ENCODE peak calls at places on chromosomes 2 and 18, in four cellular contexts. One of them, this sample, is unnamed.

GRCh38 chr2:143347303-143347702 is 218.1 kb downstream of the ARHGAP15 start:
- DNase-seq in NCI-H774: peak
- DNase-seq in adrenal gland: no peak
- DNase-seq in DMS79 treated with DMSO at 0.1 percent for 48 hours: no peak
- DNase-seq in this sample: peak

GRCh38 chr2:211453311-211453894 is 897.0 kb downstream of the CPS1 start:
- DNase-seq in NCI-H774: no peak
- DNase-seq in DMS79 treated with DMSO at 0.1 percent for 48 hours: no peak
- DNase-seq in adrenal gland: no peak
- DNase-seq in this sample: no peak

GRCh38 chr2:42238644-42239288 is 69.6 kb downstream of the EML4 start:
- DNase-seq in DMS79 treated with DMSO at 0.1 percent for 48 hours: peak
- DNase-seq in adrenal gland: peak
- DNase-seq in NCI-H774: peak
- DNase-seq in this sample: no peak

GRCh38 chr2:96685592-96686459 is 43.3 kb downstream of the FER1L5 start:
- DNase-seq in NCI-H774: peak
- DNase-seq in DMS79 treated with DMSO at 0.1 percent for 48 hours: peak
- DNase-seq in adrenal gland: no peak
- DNase-seq in this sample: no peak

GRCh38 chr2:12227941-12228608 is 481.6 kb downstream of the LPIN1 start:
- DNase-seq in NCI-H774: no peak
- DNase-seq in DMS79 treated with DMSO at 0.1 percent for 48 hours: no peak
- DNase-seq in adrenal gland: no peak
- DNase-seq in this sample: no peak

GRCh38 chr18:34600118-34600517 is 110.0 kb upstream of the DTNA start:
- DNase-seq in adrenal gland: no peak
- DNase-seq in DMS79 treated with DMSO at 0.1 percent for 48 hours: no peak
- DNase-seq in NCI-H774: no peak
- DNase-seq in this sample: no peak

GRCh38 chr2:99066602-99067001 is 74.9 kb upstream of the C2orf15 start:
- DNase-seq in adrenal gland: no peak
- DNase-seq in DMS79 treated with DMSO at 0.1 percent for 48 hours: peak
- DNase-seq in NCI-H774: peak
- DNase-seq in this sample: no peak

GRCh38 chr18:25594351-25594750 is 242.4 kb upstream of the ZNF521 start:
- DNase-seq in NCI-H774: no peak
- DNase-seq in DMS79 treated with DMSO at 0.1 percent for 48 hours: no peak
- DNase-seq in adrenal gland: peak
- DNase-seq in this sample: no peak

GRCh38 chr2:176484838-176485237 is 215.6 kb downstream of the MTX2 start:
- DNase-seq in adrenal gland: no peak
- DNase-seq in NCI-H774: no peak
- DNase-seq in DMS79 treated with DMSO at 0.1 percent for 48 hours: peak
- DNase-seq in this sample: no peak

GRCh38 chr2:162560291-162560690 is 216.4 kb downstream of the GCA start:
- DNase-seq in DMS79 treated with DMSO at 0.1 percent for 48 hours: no peak
- DNase-seq in NCI-H774: no peak
- DNase-seq in adrenal gland: no peak
- DNase-seq in this sample: no peak

GRCh38 chr2:240581811-240582210 is 4.7 kb upstream of the CAPN10 start:
- DNase-seq in adrenal gland: no peak
- DNase-seq in DMS79 treated with DMSO at 0.1 percent for 48 hours: no peak
- DNase-seq in NCI-H774: no peak
- DNase-seq in this sample: no peak

GRCh38 chr2:10957396-10957795 is 45.7 kb downstream of the KCNF1 start:
- DNase-seq in NCI-H774: no peak
- DNase-seq in adrenal gland: no peak
- DNase-seq in DMS79 treated with DMSO at 0.1 percent for 48 hours: no peak
- DNase-seq in this sample: no peak

GRCh38 chr2:66940082-66940481 is 457.1 kb upstream of the ETAA1 start:
- DNase-seq in adrenal gland: no peak
- DNase-seq in DMS79 treated with DMSO at 0.1 percent for 48 hours: no peak
- DNase-seq in NCI-H774: no peak
- DNase-seq in this sample: no peak

GRCh38 chr2:189581354-189582139 is 961 bp upstream of the SLC40A1 start:
- DNase-seq in DMS79 treated with DMSO at 0.1 percent for 48 hours: peak
- DNase-seq in adrenal gland: peak
- DNase-seq in NCI-H774: no peak
- DNase-seq in this sample: no peak

GRCh38 chr2:186125625-186126024 is 360.4 kb upstream of the ZC3H15 start:
- DNase-seq in adrenal gland: no peak
- DNase-seq in NCI-H774: no peak
- DNase-seq in DMS79 treated with DMSO at 0.1 percent for 48 hours: no peak
- DNase-seq in this sample: no peak

GRCh38 chr2:190627881-190628412 is 20.9 kb upstream of the NAB1 start:
- DNase-seq in adrenal gland: no peak
- DNase-seq in DMS79 treated with DMSO at 0.1 percent for 48 hours: peak
- DNase-seq in NCI-H774: no peak
- DNase-seq in this sample: no peak

GRCh38 chr2:85062565-85062964 is 70.6 kb upstream of the TCF7L1 start:
- DNase-seq in NCI-H774: no peak
- DNase-seq in DMS79 treated with DMSO at 0.1 percent for 48 hours: no peak
- DNase-seq in adrenal gland: no peak
- DNase-seq in this sample: no peak

GRCh38 chr2:30984141-30984540 is 154.1 kb downstream of the GALNT14 start:
- DNase-seq in adrenal gland: no peak
- DNase-seq in DMS79 treated with DMSO at 0.1 percent for 48 hours: no peak
- DNase-seq in NCI-H774: no peak
- DNase-seq in this sample: no peak

GRCh38 chr18:59298871-59299270 is 19.6 kb downstream of the CPLX4 start:
- DNase-seq in adrenal gland: no peak
- DNase-seq in NCI-H774: no peak
- DNase-seq in DMS79 treated with DMSO at 0.1 percent for 48 hours: no peak
- DNase-seq in this sample: no peak

GRCh38 chr2:6780765-6781274 is 84.9 kb downstream of the CMPK2 start:
- DNase-seq in adrenal gland: peak
- DNase-seq in NCI-H774: no peak
- DNase-seq in DMS79 treated with DMSO at 0.1 percent for 48 hours: peak
- DNase-seq in this sample: no peak

GRCh38 chr2:96887419-96888081 is 17.7 kb upstream of the SEMA4C start:
- DNase-seq in DMS79 treated with DMSO at 0.1 percent for 48 hours: no peak
- DNase-seq in NCI-H774: no peak
- DNase-seq in adrenal gland: no peak
- DNase-seq in this sample: no peak

GRCh38 chr2:55422876-55423275 is 3.2 kb upstream of the CCDC88A start:
- DNase-seq in adrenal gland: no peak
- DNase-seq in NCI-H774: no peak
- DNase-seq in DMS79 treated with DMSO at 0.1 percent for 48 hours: no peak
- DNase-seq in this sample: no peak

GRCh38 chr2:227466887-227467285 is 5.1 kb upstream of the AGFG1 start:
- DNase-seq in adrenal gland: no peak
- DNase-seq in NCI-H774: no peak
- DNase-seq in DMS79 treated with DMSO at 0.1 percent for 48 hours: no peak
- DNase-seq in this sample: no peak

GRCh38 chr2:147345246-147345645 is 499.6 kb upstream of the ACVR2A start:
- DNase-seq in DMS79 treated with DMSO at 0.1 percent for 48 hours: no peak
- DNase-seq in NCI-H774: no peak
- DNase-seq in adrenal gland: no peak
- DNase-seq in this sample: no peak

GRCh38 chr2:10536569-10537133 is 88.5 kb upstream of the ODC1 start:
- DNase-seq in NCI-H774: no peak
- DNase-seq in DMS79 treated with DMSO at 0.1 percent for 48 hours: no peak
- DNase-seq in adrenal gland: no peak
- DNase-seq in this sample: no peak

GRCh38 chr2:216775043-216775453 is 79.7 kb upstream of the IGFBP5 start:
- DNase-seq in NCI-H774: peak
- DNase-seq in adrenal gland: peak
- DNase-seq in DMS79 treated with DMSO at 0.1 percent for 48 hours: no peak
- DNase-seq in this sample: no peak

GRCh38 chr2:105373895-105374401 is 24.9 kb downstream of the FHL2 start:
- DNase-seq in DMS79 treated with DMSO at 0.1 percent for 48 hours: no peak
- DNase-seq in NCI-H774: no peak
- DNase-seq in adrenal gland: no peak
- DNase-seq in this sample: no peak

GRCh38 chr18:7770903-7771302 is 203.8 kb downstream of the PTPRM start:
- DNase-seq in DMS79 treated with DMSO at 0.1 percent for 48 hours: no peak
- DNase-seq in NCI-H774: no peak
- DNase-seq in adrenal gland: no peak
- DNase-seq in this sample: no peak

GRCh38 chr2:209422191-209422754 is 1.6 kb upstream of the MAP2 start:
- DNase-seq in adrenal gland: no peak
- DNase-seq in DMS79 treated with DMSO at 0.1 percent for 48 hours: peak
- DNase-seq in NCI-H774: no peak
- DNase-seq in this sample: peak

This sample was measured in NCI-H1436 treated with DMSO at 0.1 percent for 48 hours.